ENCODE peak calls at places on chromosomes 2 and 18, in five cellular contexts. X is astrocyte of the spinal cord, L is body of pancreas, D is fibroblast of pulmonary artery, F is ovary. R is an unnamed sample.

GRCh38 chr2:37523861-37524362 is 147.5 kb downstream of the CDC42EP3 start:
- DNase-seq in X (peak), L (peak), D (peak), F (peak), R (no peak)

GRCh38 chr2:239919779-239920545 is 105.2 kb downstream of the NDUFA10 start:
- DNase-seq in X (no peak), L (no peak), D (no peak), F (no peak), R (no peak)

GRCh38 chr2:215950009-215950408 is 63.3 kb downstream of the MREG start:
- DNase-seq in X (peak), L (no peak), D (peak), F (no peak), R (no peak)

GRCh38 chr2:205868773-205869333 is 186.6 kb downstream of the NRP2 start:
- DNase-seq in X (peak), L (no peak), D (peak), F (no peak), R (no peak)

GRCh38 chr18:79928563-79928960 is 22.9 kb downstream of the SLC66A2 start:
- DNase-seq in X (no peak), L (no peak), D (no peak), F (no peak), R (no peak)

GRCh38 chr2:128746356-128746755 is 427.7 kb upstream of the HS6ST1 start:
- DNase-seq in X (peak), L (peak), D (peak), F (peak), R (no peak)

GRCh38 chr18:37385846-37386435 is 179.7 kb downstream of the CELF4 start:
- DNase-seq in X (peak), L (no peak), D (peak), F (no peak), R (no peak)

GRCh38 chr2:178188466-178188865 is 5.8 kb upstream of the OSBPL6 start:
- DNase-seq in X (no peak), L (no peak), D (no peak), F (no peak), R (no peak)

GRCh38 chr2:38835015-38835601 is 40.6 kb downstream of the DHX57 start:
- DNase-seq in X (peak), L (no peak), D (peak), F (no peak), R (no peak)

GRCh38 chr18:32530947-32531651 is 60.4 kb upstream of the GAREM1 start:
- DNase-seq in X (peak), L (no peak), D (peak), F (no peak), R (no peak)

GRCh38 chr18:12031836-12032235 is 50.5 kb downstream of the IMPA2 start:
- DNase-seq in X (peak), L (no peak), D (peak), F (peak), R (no peak)

GRCh38 chr2:152635635-152636298 is 81.5 kb downstream of the PRPF40A start:
- DNase-seq in X (peak), L (peak), D (peak), F (peak), R (peak)

GRCh38 chr2:238287702-238288649 is at the start of gene PER2:
- DNase-seq in X (peak), L (peak), D (peak), F (peak), R (peak)

GRCh38 chr2:1595274-1595673 is 149.0 kb downstream of the PXDN start:
- DNase-seq in X (no peak), L (no peak), D (no peak), F (no peak), R (no peak)

GRCh38 chr2:225400060-225400511 is 576 bp downstream of the NYAP2 start:
- DNase-seq in X (peak), L (peak), D (peak), F (no peak), R (no peak)

GRCh38 chr18:63578357-63578958 is 8.7 kb upstream of the SERPINB13 start:
- DNase-seq in X (peak), L (peak), D (peak), F (no peak), R (no peak)
- TF ChIP-seq CTCF in X (peak), L (peak), D (peak), F (no peak), R (no peak)

DNA sequence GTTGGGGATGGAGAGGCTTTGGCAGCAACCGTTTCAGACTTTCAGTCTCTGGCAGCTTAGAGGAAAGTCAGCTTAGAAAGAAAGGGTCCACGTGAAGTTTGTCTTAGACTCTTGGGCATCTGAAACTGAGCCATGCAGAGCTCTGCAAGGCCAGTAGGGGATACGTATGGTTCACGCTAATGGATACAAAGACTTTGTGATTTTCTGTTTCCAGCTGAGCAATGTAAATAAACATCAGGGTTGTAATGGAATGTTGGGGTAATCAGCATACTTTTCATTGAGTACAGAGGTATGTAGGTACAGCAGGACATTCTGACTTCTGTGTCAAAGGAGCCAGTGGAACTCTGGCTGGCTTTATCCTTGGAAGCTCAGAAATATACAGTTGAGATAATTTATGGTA is 31.0 kb downstream of the RALB start:
- DNase-seq in X (peak), L (no peak), D (peak), F (no peak), R (no peak)
- TF ChIP-seq CTCF in X (peak), L (no peak), D (peak), F (no peak), R (no peak)

GRCh38 chr2:101349893-101350662 is 37.2 kb downstream of the CREG2 start:
- DNase-seq in X (peak), L (no peak), D (peak), F (no peak), R (no peak)
- TF ChIP-seq CTCF in X (peak), L (no peak), D (peak), F (no peak), R (no peak)

GRCh38 chr2:219287569-219288265 is 8.6 kb downstream of the DNAJB2 start:
- DNase-seq in X (no peak), L (no peak), D (no peak), F (peak), R (no peak)

GRCh38 chr2:219285894-219286425 is 6.8 kb downstream of the DNAJB2 start:
- DNase-seq in X (peak), L (peak), D (peak), F (peak), R (no peak)

GRCh38 chr2:219284501-219285347 is 5.6 kb downstream of the DNAJB2 start:
- DNase-seq in X (no peak), L (no peak), D (no peak), F (peak), R (no peak)

GRCh38 chr2:219285348-219285685 is 6.2 kb downstream of the DNAJB2 start:
- DNase-seq in X (no peak), L (no peak), D (no peak), F (no peak), R (no peak)

DNA sequence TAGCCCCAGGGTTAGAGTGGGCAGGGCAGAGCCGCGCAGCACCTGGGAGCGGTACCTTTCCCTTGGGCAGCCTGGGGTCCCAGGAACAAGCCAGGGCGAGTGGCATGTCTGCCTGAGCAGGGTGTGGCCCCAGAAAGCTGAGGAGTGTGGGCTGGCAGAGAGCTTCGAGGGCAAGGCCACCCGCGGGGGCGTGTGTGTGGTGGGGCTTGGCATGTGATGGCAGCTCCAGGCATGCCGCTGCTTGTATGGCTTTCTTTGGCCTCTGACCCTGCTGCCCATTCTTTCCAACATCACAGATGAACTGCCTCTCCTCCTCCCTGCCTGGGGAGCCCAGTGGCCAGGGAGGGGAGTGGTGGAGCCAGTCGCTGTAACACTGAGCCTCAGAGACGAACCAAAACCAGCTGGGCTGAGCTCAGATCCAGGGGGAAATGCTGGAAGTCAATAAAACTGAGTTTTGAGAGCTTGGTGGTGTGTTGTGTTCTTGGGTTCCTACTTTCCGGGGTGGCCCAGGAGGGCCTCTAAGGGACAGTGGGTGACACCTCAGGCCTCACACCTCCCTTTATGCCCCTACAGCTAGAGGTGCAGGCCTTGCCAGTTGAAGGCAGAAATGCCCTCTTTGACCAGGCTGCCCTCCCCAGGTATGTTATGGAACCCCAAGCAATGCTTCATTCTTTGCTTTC is 7.4 kb downstream of the DNAJB2 start:
- DNase-seq in X (no peak), L (peak), D (no peak), F (peak), R (no peak)
- TF ChIP-seq CTCF in X (no peak), L (no peak), D (no peak), F (no peak), R (no peak)

GRCh38 chr2:20242727-20243377 is 17.9 kb upstream of the SDC1 start:
- DNase-seq in X (no peak), L (no peak), D (no peak), F (no peak), R (no peak)
- TF ChIP-seq CTCF in X (no peak), L (no peak), D (no peak), F (no peak), R (no peak)

DNA sequence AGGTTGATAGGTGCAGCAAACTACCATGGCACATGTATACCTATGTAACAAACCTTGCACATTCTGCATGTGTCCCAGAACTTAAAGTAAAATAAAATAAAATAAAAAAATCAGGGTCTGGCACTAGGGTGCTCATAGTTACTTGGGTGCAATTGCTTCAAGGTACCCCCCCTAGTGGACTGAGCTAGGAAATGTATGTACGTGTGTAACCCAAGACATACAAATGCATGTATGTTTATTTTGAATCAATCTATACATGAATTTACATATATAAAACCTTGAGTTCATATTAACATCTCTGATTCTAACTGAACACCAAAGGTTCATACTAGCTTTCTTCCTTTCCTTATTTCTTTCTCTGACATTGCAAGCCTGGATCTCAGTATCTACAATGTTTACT is 51.5 kb downstream of the USP37 start:
- DNase-seq in X (no peak), L (no peak), D (peak), F (no peak), R (no peak)
- TF ChIP-seq CTCF in X (peak), L (no peak), D (peak), F (no peak), R (no peak)